ENCODE peak calls at places on chromosomes 13 and 19, in eight cellular contexts. One of them, this sample, is unnamed.
A peak's percentile ranks its signal among the peaks of the same experiment; 100 is the strongest.

GRCh38 chr13:34124912-34125311 is 307.0 kb downstream of the RFC3 start:
- DNase-seq in AG04449: no peak
- DNase-seq in AG10803: no peak
- DNase-seq in RCC 7860: no peak
- DNase-seq in stimulated activated CD4-positive, alpha-beta T cell treated with anti-CD3 and anti-CD28 coated beads, Interleukin-12 subunit alpha, Interleukin-12 subunit beta, amount 100 ng/mL, for 4 hours: no peak
- DNase-seq in activated CD4-positive, alpha-beta T cell treated with anti-CD3 and anti-CD28 coated beads, Interleukin-2, amount 50 U/mL, for 48 hours: no peak
- DNase-seq in PC-3: peak; percentile 87
- DNase-seq in omental fat pad: no peak
- DNase-seq in this sample: no peak

GRCh38 chr13:29564828-29565227 is 30.7 kb downstream of the SLC7A1 start:
- DNase-seq in AG04449: no peak
- DNase-seq in AG10803: no peak
- DNase-seq in RCC 7860: no peak
- DNase-seq in stimulated activated CD4-positive, alpha-beta T cell treated with anti-CD3 and anti-CD28 coated beads, Interleukin-12 subunit alpha, Interleukin-12 subunit beta, amount 100 ng/mL, for 4 hours: no peak
- DNase-seq in activated CD4-positive, alpha-beta T cell treated with anti-CD3 and anti-CD28 coated beads, Interleukin-2, amount 50 U/mL, for 48 hours: no peak
- DNase-seq in PC-3: no peak
- DNase-seq in omental fat pad: no peak
- DNase-seq in this sample: no peak

GRCh38 chr19:55494172-55494761 is 6.0 kb downstream of the SSC5D start:
- DNase-seq in AG04449: no peak
- DNase-seq in AG10803: peak; percentile 51
- DNase-seq in RCC 7860: no peak
- DNase-seq in stimulated activated CD4-positive, alpha-beta T cell treated with anti-CD3 and anti-CD28 coated beads, Interleukin-12 subunit alpha, Interleukin-12 subunit beta, amount 100 ng/mL, for 4 hours: no peak
- DNase-seq in activated CD4-positive, alpha-beta T cell treated with anti-CD3 and anti-CD28 coated beads, Interleukin-2, amount 50 U/mL, for 48 hours: no peak
- DNase-seq in PC-3: no peak
- DNase-seq in omental fat pad: peak; percentile 48
- DNase-seq in this sample: peak; percentile 84

GRCh38 chr19:35557539-35558399 is 5.7 kb downstream of the ATP4A start:
- DNase-seq in AG04449: no peak
- DNase-seq in AG10803: peak; percentile 12
- DNase-seq in RCC 7860: no peak
- DNase-seq in stimulated activated CD4-positive, alpha-beta T cell treated with anti-CD3 and anti-CD28 coated beads, Interleukin-12 subunit alpha, Interleukin-12 subunit beta, amount 100 ng/mL, for 4 hours: peak; percentile 52
- DNase-seq in activated CD4-positive, alpha-beta T cell treated with anti-CD3 and anti-CD28 coated beads, Interleukin-2, amount 50 U/mL, for 48 hours: peak; percentile 61
- DNase-seq in PC-3: no peak
- DNase-seq in omental fat pad: peak; percentile 49
- DNase-seq in this sample: peak; percentile 42

GRCh38 chr19:3154957-3155736 is 19.3 kb downstream of the GNA15 start:
- DNase-seq in AG04449: peak; percentile 97
- DNase-seq in AG10803: peak; percentile 99
- DNase-seq in RCC 7860: peak; percentile 97
- DNase-seq in stimulated activated CD4-positive, alpha-beta T cell treated with anti-CD3 and anti-CD28 coated beads, Interleukin-12 subunit alpha, Interleukin-12 subunit beta, amount 100 ng/mL, for 4 hours: peak; percentile 67
- DNase-seq in activated CD4-positive, alpha-beta T cell treated with anti-CD3 and anti-CD28 coated beads, Interleukin-2, amount 50 U/mL, for 48 hours: peak; percentile 88
- DNase-seq in PC-3: peak; percentile 95
- DNase-seq in omental fat pad: peak; percentile 46
- DNase-seq in this sample: peak; percentile 100

GRCh38 chr13:30725331-30726085 is 9.8 kb upstream of the ALOX5AP start:
- DNase-seq in AG04449: no peak
- DNase-seq in AG10803: no peak
- DNase-seq in RCC 7860: peak; percentile 8
- DNase-seq in stimulated activated CD4-positive, alpha-beta T cell treated with anti-CD3 and anti-CD28 coated beads, Interleukin-12 subunit alpha, Interleukin-12 subunit beta, amount 100 ng/mL, for 4 hours: no peak
- DNase-seq in activated CD4-positive, alpha-beta T cell treated with anti-CD3 and anti-CD28 coated beads, Interleukin-2, amount 50 U/mL, for 48 hours: no peak
- DNase-seq in PC-3: no peak
- DNase-seq in omental fat pad: no peak
- DNase-seq in this sample: peak; percentile 28

GRCh38 chr13:93480553-93481106 is 254.0 kb downstream of the GPC6 start:
- DNase-seq in AG04449: no peak
- DNase-seq in AG10803: no peak
- DNase-seq in RCC 7860: no peak
- DNase-seq in stimulated activated CD4-positive, alpha-beta T cell treated with anti-CD3 and anti-CD28 coated beads, Interleukin-12 subunit alpha, Interleukin-12 subunit beta, amount 100 ng/mL, for 4 hours: no peak
- DNase-seq in activated CD4-positive, alpha-beta T cell treated with anti-CD3 and anti-CD28 coated beads, Interleukin-2, amount 50 U/mL, for 48 hours: no peak
- DNase-seq in PC-3: peak; percentile 56
- DNase-seq in omental fat pad: no peak
- DNase-seq in this sample: no peak

GRCh38 chr19:19528721-19529490 is at the start of gene YJEFN3:
- DNase-seq in AG04449: no peak
- DNase-seq in AG10803: no peak
- DNase-seq in RCC 7860: no peak
- DNase-seq in stimulated activated CD4-positive, alpha-beta T cell treated with anti-CD3 and anti-CD28 coated beads, Interleukin-12 subunit alpha, Interleukin-12 subunit beta, amount 100 ng/mL, for 4 hours: no peak
- DNase-seq in activated CD4-positive, alpha-beta T cell treated with anti-CD3 and anti-CD28 coated beads, Interleukin-2, amount 50 U/mL, for 48 hours: no peak
- DNase-seq in PC-3: no peak
- DNase-seq in omental fat pad: no peak
- DNase-seq in this sample: no peak

This sample was measured in cardiac fibroblast.